ENCODE peak calls at places on chromosome 12, in five cellular contexts. R is IMR-90, T is breast epithelium, H is psoas muscle, M is heart left ventricle. I is an unnamed sample.

GRCh38 chr12:101040936-101041335 is 169.1 kb downstream of the SLC5A8 start:
- DNase-seq in M (no peak), R (no peak), T (no peak), H (no peak), I (no peak)

GRCh38 chr12:92735131-92735721 is 32.4 kb downstream of the PLEKHG7 start:
- DNase-seq in T (no peak), R (peak; percentile 92), H (no peak), M (no peak), I (peak; percentile 11)

GRCh38 chr12:6229823-6230222 is 29.6 kb downstream of the CD9 start:
- DNase-seq in H (peak; percentile 73), T (no peak), M (peak; percentile 65), R (peak; percentile 97), I (no peak)

GRCh38 chr12:75759842-75760260 is 248.4 kb upstream of the KRR1 start:
- DNase-seq in R (peak; percentile 94), T (no peak), H (no peak), M (no peak), I (no peak)

GRCh38 chr12:13941258-13942249 is 39.8 kb downstream of the GRIN2B start:
- DNase-seq in T (no peak), H (no peak), M (peak; percentile 15), R (peak; percentile 0), I (peak; percentile 83)

GRCh38 chr12:45268672-45269406 is 52.9 kb downstream of the ANO6 start:
- DNase-seq in T (peak; percentile 61), R (peak; percentile 82), H (peak; percentile 72), M (peak; percentile 89), I (peak; percentile 77)

GRCh38 chr12:108477881-108478259 is 37.2 kb upstream of the FICD start:
- DNase-seq in H (no peak), R (no peak), T (no peak), M (no peak), I (no peak)

GRCh38 chr12:42084522-42084921 is 60.2 kb downstream of the GXYLT1 start:
- DNase-seq in H (no peak), T (no peak), M (no peak), R (peak; percentile 37), I (no peak)

GRCh38 chr12:48615681-48616080 is 45.8 kb upstream of the LALBA start:
- DNase-seq in H (no peak), M (no peak), T (no peak), R (no peak), I (no peak)

GRCh38 chr12:49564241-49565118 is 3.5 kb downstream of the MCRS1 start:
- DNase-seq in T (no peak), R (no peak), M (no peak), H (no peak), I (no peak)

GRCh38 chr12:93376436-93377251 is 1.1 kb upstream of the NUDT4 start:
- DNase-seq in M (peak; percentile 68), H (no peak), R (peak; percentile 60), T (no peak), I (no peak)

GRCh38 chr12:47216150-47216677 is 136.5 kb upstream of the AMIGO2 start:
- DNase-seq in H (no peak), M (peak; percentile 37), T (no peak), R (no peak), I (no peak)

GRCh38 chr12:26198742-26199141 is 3.4 kb downstream of the SSPN start:
- DNase-seq in H (peak; percentile 43), T (no peak), R (peak; percentile 63), M (no peak), I (no peak)

DNA sequence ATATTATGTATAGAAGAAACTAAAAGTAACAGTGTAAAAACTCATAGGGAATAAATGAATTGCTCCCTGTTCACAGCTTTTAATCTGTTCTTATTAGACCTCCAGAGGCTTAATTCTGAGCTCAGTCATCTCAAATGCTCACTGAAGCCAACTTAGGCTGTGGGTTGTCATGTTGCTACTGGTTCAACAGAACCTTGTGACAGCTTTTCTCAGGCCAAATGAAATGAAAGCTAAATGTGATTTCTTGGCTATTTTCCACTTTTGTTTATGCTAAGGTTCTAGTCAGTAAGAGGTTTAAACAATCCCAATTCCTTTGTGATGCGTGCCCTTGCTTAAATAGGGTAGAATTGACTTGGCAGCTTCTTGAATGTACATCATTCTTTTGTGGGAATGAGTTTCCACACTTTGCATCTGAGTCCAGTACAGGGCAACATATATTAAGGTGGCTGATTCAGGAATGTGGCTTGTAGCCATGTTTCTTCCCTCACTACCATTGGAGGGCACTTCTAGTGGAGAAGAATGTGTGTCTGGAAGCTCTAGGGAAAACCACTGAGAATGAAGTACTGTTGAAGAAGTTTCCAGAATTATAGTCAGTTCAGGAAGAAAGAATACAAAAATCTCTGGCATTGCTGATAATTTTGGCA is 156.4 kb downstream of the NEDD1 start:
- DNase-seq in R (no peak), M (no peak), T (no peak), H (no peak), I (no peak)
- H3K27me3 ChIP-seq in R (no peaks in the 10 kb centered on the region), M (no peaks in the 10 kb centered on the region), T (no peaks in the 10 kb centered on the region), H (no peaks in the 10 kb centered on the region), I (no peaks in the 10 kb centered on the region)

GRCh38 chr12:53948650-53949593 is 5.8 kb upstream of the HOXC12 start:
- DNase-seq in M (no peak), R (no peak), H (no peak), T (no peak), I (no peak)
- H3K4me1 ChIP-seq in M (no peaks in the 10 kb centered on the region), R (no peaks in the 10 kb centered on the region), H (no peaks in the 10 kb centered on the region), T (no peaks in the 10 kb centered on the region), I (no peaks in the 10 kb centered on the region)

GRCh38 chr12:116881867-116882507 is 746 bp upstream of the HRK start:
- DNase-seq in R (no peak), T (no peak), M (no peak), H (no peak), I (no peak)

GRCh38 chr12:116881325-116881866 is at the start of gene HRK:
- DNase-seq in R (no peak), T (no peak), M (peak; percentile 10), H (no peak), I (peak; percentile 20)

GRCh38 chr12:116879509-116880212 is 1.6 kb downstream of the HRK start:
- DNase-seq in H (no peak), M (no peak), R (no peak), T (no peak), I (no peak)

GRCh38 chr12:116880213-116880816 is 926 bp downstream of the HRK start:
- DNase-seq in R (no peak), T (no peak), H (no peak), M (no peak), I (no peak)

DNA sequence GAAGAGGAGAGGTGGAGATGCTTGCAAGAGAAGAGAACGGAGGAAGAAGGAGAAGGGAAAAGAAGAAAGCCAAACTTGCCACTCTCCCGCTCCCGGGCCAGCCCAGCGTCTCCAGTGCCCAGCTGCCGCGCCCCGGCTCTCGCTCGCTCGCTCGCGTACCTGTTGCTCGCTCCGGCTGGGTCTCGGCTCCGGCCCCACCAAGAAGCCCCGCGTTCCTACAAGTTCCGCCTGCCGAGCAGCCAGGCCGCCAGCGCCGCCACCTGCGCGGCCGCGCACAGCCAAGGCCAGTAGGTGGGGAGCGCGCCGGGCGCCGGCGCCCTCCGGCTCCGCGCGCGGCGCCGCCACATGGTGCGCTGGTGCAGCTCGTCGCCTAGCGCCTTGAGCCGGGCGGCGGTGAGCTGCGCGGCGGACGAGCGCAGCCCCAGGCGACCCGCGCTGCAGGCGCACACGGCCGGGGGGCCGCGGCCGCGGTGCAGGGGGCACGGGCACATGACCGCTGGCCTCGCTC is 370 bp downstream of the HRK start:
- DNase-seq in R (peak; percentile 45), T (no peak), M (peak; percentile 23), H (no peak), I (peak; percentile 30)
- TF ChIP-seq CTCF in R (no peak), T (no peak), M (no peak), H (no peak), I (no peak)

GRCh38 chr12:29306682-29307081 is 74.3 kb downstream of the ERGIC2 start:
- DNase-seq in R (no peak), M (no peak), H (no peak), T (no peak), I (no peak)
- H3K27me3 ChIP-seq in R (no peaks in the 10 kb centered on the region), M (no peaks in the 10 kb centered on the region), H (no peaks in the 10 kb centered on the region), T (no peaks in the 10 kb centered on the region), I (no peaks in the 10 kb centered on the region)

DNA sequence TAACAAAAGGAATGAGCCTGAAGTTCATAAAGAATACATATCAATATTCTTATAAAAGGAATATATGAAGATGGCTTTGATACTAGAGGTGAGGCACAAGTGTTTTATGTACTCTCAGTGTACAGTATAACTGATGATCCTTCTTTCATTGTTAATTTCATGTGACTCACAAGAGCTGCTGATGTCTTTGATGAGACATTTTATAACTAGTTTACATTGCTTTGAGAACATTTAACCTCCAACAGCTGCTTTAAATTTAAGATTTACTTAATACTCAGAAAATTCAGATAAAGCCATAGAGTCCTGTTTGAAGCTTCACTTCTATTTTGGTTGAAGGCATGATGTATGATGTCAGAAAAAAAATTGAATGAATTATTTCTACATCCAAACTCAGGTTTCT is 59.8 kb downstream of the WASHC4 start:
- DNase-seq in H (no peak), T (no peak), R (peak; percentile 53), M (no peak), I (no peak)
- H3K4me1 ChIP-seq in H (no peaks in the 10 kb centered on the region), T (no peaks in the 10 kb centered on the region), R (peaks cover 4% of the 10 kb centered on the region), M (no peaks in the 10 kb centered on the region), I (peaks cover 11% of the 10 kb centered on the region)